ENCODE peak calls at places on chromosome 10, in seven cellular contexts. K, H, X, V, M, W and F are unnamed samples.

GRCh38 chr10:67141300-67141699 is 215.5 kb downstream of the LRRTM3 start:
- DNase-seq in K (no peak), H (no peak), X (no peak), V (no peak), M (no peak), W (no peak), F (no peak)

GRCh38 chr10:98236866-98237265 is 31.1 kb downstream of the LOXL4 start:
- DNase-seq in K (no peak), H (no peak), X (no peak), V (no peak), M (no peak), W (no peak), F (no peak)

GRCh38 chr10:92303096-92303495 is 12.1 kb downstream of the MARCHF5 start:
- DNase-seq in K (no peak), H (no peak), X (no peak), V (no peak), M (no peak), W (no peak), F (no peak)

GRCh38 chr10:110006358-110007170 is 1.2 kb upstream of the ADD3 start:
- DNase-seq in K (peak), H (peak), X (peak), V (peak), M (no peak), W (no peak), F (no peak)

GRCh38 chr10:122531935-122532334 is 28.6 kb upstream of the DMBT1 start:
- DNase-seq in K (no peak), H (no peak), X (no peak), V (no peak), M (no peak), W (no peak), F (no peak)

GRCh38 chr10:114100848-114101741 is 57.4 kb downstream of the ADRB1 start:
- DNase-seq in K (peak), H (no peak), X (no peak), V (peak), M (no peak), W (no peak), F (no peak)

GRCh38 chr10:1290071-1290471 is 233.9 kb downstream of the WDR37 start:
- DNase-seq in K (no peak), H (peak), X (no peak), V (no peak), M (no peak), W (no peak), F (no peak)

GRCh38 chr10:129741280-129741977 is 222.6 kb downstream of the EBF3 start:
- DNase-seq in K (no peak), H (no peak), X (peak), V (no peak), M (no peak), W (no peak), F (no peak)

GRCh38 chr10:132429281-132430230 is 32.6 kb downstream of the PWWP2B start:
- DNase-seq in K (no peak), H (no peak), X (no peak), V (peak), M (no peak), W (no peak), F (no peak)

GRCh38 chr10:31090894-31091607 is 59.4 kb upstream of the ZNF438 start:
- DNase-seq in K (no peak), H (no peak), X (no peak), V (no peak), M (no peak), W (no peak), F (no peak)

GRCh38 chr10:114748270-114748669 is 73.3 kb upstream of the FHIP2A start:
- DNase-seq in K (no peak), H (no peak), X (no peak), V (no peak), M (no peak), W (no peak), F (no peak)

GRCh38 chr10:37403776-37404175 is 278.4 kb downstream of the ANKRD30A start:
- DNase-seq in K (no peak), H (no peak), X (no peak), V (no peak), M (no peak), W (no peak), F (no peak)

GRCh38 chr10:450463-450862 is 239.0 kb downstream of the DIP2C start:
- DNase-seq in K (no peak), H (no peak), X (no peak), V (no peak), M (no peak), W (no peak), F (no peak)

GRCh38 chr10:121567569-121567968 is 30.7 kb downstream of the FGFR2 start:
- DNase-seq in K (no peak), H (no peak), X (no peak), V (no peak), M (no peak), W (no peak), F (no peak)

GRCh38 chr10:86673216-86673826 is 5.0 kb downstream of the LDB3 start:
- DNase-seq in K (no peak), H (no peak), X (no peak), V (no peak), M (no peak), W (no peak), F (no peak)

GRCh38 chr10:91190388-91190870 is 30.0 kb upstream of the PCGF5 start:
- DNase-seq in K (peak), H (no peak), X (no peak), V (no peak), M (no peak), W (peak), F (peak)

GRCh38 chr10:17250736-17251135 is 22.7 kb downstream of the VIM start:
- DNase-seq in K (no peak), H (no peak), X (no peak), V (no peak), M (no peak), W (no peak), F (no peak)

GRCh38 chr10:17244712-17245365 is 16.8 kb downstream of the VIM start:
- DNase-seq in K (peak), H (no peak), X (no peak), V (no peak), M (no peak), W (no peak), F (no peak)

GRCh38 chr10:17248964-17249363 is 20.9 kb downstream of the VIM start:
- DNase-seq in K (no peak), H (no peak), X (no peak), V (no peak), M (no peak), W (no peak), F (no peak)

GRCh38 chr10:17247210-17247609 is 19.2 kb downstream of the VIM start:
- DNase-seq in K (no peak), H (no peak), X (no peak), V (no peak), M (no peak), W (no peak), F (no peak)

GRCh38 chr10:17249820-17250219 is 21.8 kb downstream of the VIM start:
- DNase-seq in K (peak), H (peak), X (no peak), V (no peak), M (peak), W (no peak), F (no peak)
- TF ChIP-seq CTCF in K (peak), H (peak), X (no peak), V (no peak), M (peak), W (peak), F (peak)

GRCh38 chr10:75398630-75399460 is 2.7 kb downstream of the ZNF503 start:
- DNase-seq in K (peak), H (no peak), X (peak), V (peak), M (no peak), W (no peak), F (no peak)
- TF ChIP-seq CTCF in K (no peak), H (no peak), X (no peak), V (no peak), M (no peak), W (no peak), F (no peak)

GRCh38 chr10:84521468-84521867 is 193.1 kb downstream of the CCSER2 start:
- DNase-seq in K (no peak), H (no peak), X (no peak), V (no peak), M (no peak), W (no peak), F (no peak)

GRCh38 chr10:84524435-84524834 is 196.0 kb downstream of the CCSER2 start:
- DNase-seq in K (no peak), H (no peak), X (no peak), V (no peak), M (no peak), W (no peak), F (no peak)

GRCh38 chr10:84525120-84525806 is 196.9 kb downstream of the CCSER2 start:
- DNase-seq in K (no peak), H (no peak), X (no peak), V (no peak), M (no peak), W (no peak), F (no peak)

GRCh38 chr10:84522612-84523462 is 194.4 kb downstream of the CCSER2 start:
- DNase-seq in K (no peak), H (no peak), X (no peak), V (no peak), M (no peak), W (no peak), F (no peak)

DNA sequence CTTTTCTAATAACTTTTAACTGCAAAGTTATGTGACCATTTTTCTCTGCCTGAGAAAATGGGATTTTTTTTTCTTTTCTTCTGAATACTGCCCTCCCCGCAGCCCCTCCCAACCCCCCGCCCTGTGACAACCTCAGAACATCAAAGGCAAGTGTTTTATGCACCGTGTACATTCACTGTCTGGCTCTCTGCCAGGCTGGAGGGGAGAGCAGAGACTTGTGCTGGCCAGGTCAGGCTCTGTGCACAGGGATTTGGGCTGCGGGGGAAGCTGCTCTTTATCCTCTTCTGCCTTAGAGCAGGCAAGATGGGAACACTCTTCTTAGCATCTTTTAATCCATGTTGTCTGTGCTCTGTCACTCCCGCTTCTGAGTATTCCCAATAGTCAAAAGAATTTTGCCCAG is 195.1 kb downstream of the CCSER2 start:
- DNase-seq in K (peak), H (no peak), X (no peak), V (no peak), M (no peak), W (no peak), F (no peak)
- TF ChIP-seq CTCF in K (no peak), H (no peak), X (no peak), V (no peak), M (no peak), W (no peak), F (no peak)

DNA sequence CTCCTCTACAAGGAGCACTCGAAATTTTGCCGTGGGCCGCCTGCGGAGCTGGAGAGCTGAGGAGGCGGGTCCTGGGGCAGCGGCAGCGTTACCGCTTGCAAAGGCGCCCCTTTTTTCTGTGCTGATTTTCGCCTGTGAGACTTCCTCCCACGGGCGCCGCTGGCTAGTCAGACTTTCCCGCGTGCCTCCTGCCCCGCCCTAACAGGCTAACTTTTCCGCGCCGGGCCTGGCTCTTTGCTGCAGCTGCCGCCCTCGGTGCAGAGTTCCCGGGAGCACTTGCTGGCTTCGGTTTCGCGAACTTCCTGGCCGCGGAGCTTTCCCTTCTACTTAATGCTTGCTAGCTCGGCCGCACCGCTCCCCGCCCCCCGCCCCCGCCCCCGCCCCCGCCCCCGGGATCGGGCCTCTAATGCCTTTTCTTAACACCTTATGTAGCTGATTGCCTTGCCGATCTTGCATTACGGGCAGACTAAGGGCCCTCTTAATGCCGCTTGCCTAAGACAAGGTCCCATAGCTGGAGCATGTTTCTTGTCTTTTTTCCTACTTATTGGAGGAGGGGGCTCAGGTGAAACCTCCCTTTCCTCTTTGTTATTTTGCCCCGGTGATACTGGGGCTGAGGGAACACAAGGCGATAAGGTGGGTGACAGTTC is 37.9 kb upstream of the RASGEF1A start:
- DNase-seq in K (peak), H (peak), X (peak), V (peak), M (no peak), W (no peak), F (no peak)
- TF ChIP-seq CTCF in K (no peak), H (no peak), X (no peak), V (no peak), M (no peak), W (no peak), F (no peak)

GRCh38 chr10:23406409-23406808 is 32.5 kb upstream of the OTUD1 start:
- DNase-seq in K (no peak), H (no peak), X (no peak), V (no peak), M (no peak), W (no peak), F (no peak)

GRCh38 chr10:23403278-23403677 is 35.6 kb upstream of the OTUD1 start:
- DNase-seq in K (no peak), H (no peak), X (no peak), V (no peak), M (no peak), W (no peak), F (no peak)

GRCh38 chr10:23403719-23404118 is 35.2 kb upstream of the OTUD1 start:
- DNase-seq in K (no peak), H (no peak), X (no peak), V (no peak), M (no peak), W (no peak), F (no peak)

GRCh38 chr10:23404461-23404980 is 34.4 kb upstream of the OTUD1 start:
- DNase-seq in K (no peak), H (no peak), X (no peak), V (no peak), M (no peak), W (peak), F (no peak)

DNA sequence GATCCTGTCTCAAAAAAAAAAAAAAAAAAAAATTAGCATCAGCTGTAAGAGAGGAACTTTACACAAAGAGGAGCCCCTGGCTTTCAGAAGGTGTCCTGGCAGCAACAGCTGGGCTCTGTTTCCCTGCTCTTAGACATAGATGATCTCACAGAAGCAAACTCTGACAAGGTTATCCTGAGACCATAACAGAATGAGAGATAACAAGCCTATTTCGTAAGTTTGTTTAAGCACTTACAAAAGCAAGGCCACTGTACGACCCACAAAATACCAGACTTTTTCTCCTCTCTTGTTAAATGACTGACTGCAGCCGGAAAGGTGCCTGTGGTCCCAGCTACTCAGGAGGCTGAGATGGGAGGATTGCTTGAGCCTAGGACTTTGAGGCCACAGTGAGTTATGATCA is 33.3 kb upstream of the OTUD1 start:
- DNase-seq in K (no peak), H (no peak), X (no peak), V (no peak), M (no peak), W (peak), F (no peak)
- TF ChIP-seq CTCF in K (no peak), H (no peak), X (no peak), V (no peak), M (no peak), W (no peak), F (no peak)

GRCh38 chr10:50275650-50276235 is 24.4 kb upstream of the ASAH2 start:
- DNase-seq in K (no peak), H (peak), X (no peak), V (no peak), M (no peak), W (no peak), F (no peak)
- TF ChIP-seq CTCF in K (peak), H (peak), X (peak), V (peak), M (peak), W (peak), F (peak)